ENCODE peak calls at places on chromosomes 11 and 22, in six cellular contexts. H, I, C, B, J and E are unnamed samples.

GRCh38 chr22:42304021-42304790 is 33.8 kb upstream of the TCF20 start:
- DNase-seq in H (no peak), I (no peak), J (no peak), C (no peak), B (no peak), E (no peak)

GRCh38 chr22:45552580-45553332 is 50.1 kb downstream of the FBLN1 start:
- DNase-seq in J (no peak), H (no peak), C (peak), B (no peak), I (peak), E (no peak)

GRCh38 chr11:88231894-88232482 is 56.7 kb upstream of the RAB38 start:
- DNase-seq in H (peak), B (no peak), I (no peak), J (peak), C (no peak), E (peak)

GRCh38 chr11:71454470-71455113 is 1.6 kb downstream of the NADSYN1 start:
- DNase-seq in H (no peak), I (no peak), J (no peak), C (no peak), B (no peak), E (no peak)

GRCh38 chr11:15805726-15806125 is 550.6 kb downstream of the SOX6 start:
- DNase-seq in B (no peak), H (no peak), I (no peak), C (no peak), J (no peak), E (no peak)

GRCh38 chr11:101428918-101429317 is 154.9 kb downstream of the TRPC6 start:
- DNase-seq in B (no peak), I (no peak), C (no peak), J (peak), H (no peak), E (no peak)

GRCh38 chr11:60589611-60590010 is 74.4 kb downstream of the MS4A13 start:
- DNase-seq in H (no peak), B (no peak), I (no peak), C (no peak), J (no peak), E (no peak)

GRCh38 chr11:117505285-117505970 is 177.8 kb downstream of the CEP164 start:
- DNase-seq in J (no peak), H (no peak), B (no peak), I (no peak), C (no peak), E (no peak)

GRCh38 chr11:118914178-118914918 is 11.4 kb downstream of the BCL9L start:
- DNase-seq in C (peak), H (no peak), B (peak), I (no peak), J (peak), E (peak)

GRCh38 chr11:34327804-34328631 is 29.8 kb downstream of the ABTB2 start:
- DNase-seq in H (no peak), C (peak), J (no peak), B (no peak), I (no peak), E (no peak)